ENCODE peak calls at places on chromosomes 11 and 22, in four cellular contexts. One of them, this sample, is unnamed. For H3K4me1 and H3K9me3, the result is how much of the 10 kb centered on the place peaks cover.

GRCh38 chr22:34902335-34902734 is 163.6 kb upstream of the ISX start:
- DNase-seq in heart left ventricle: no peak
- DNase-seq in testis: no peak
- DNase-seq in A549: no peak
- DNase-seq in this sample: no peak

GRCh38 chr11:6992457-6993431 is 27.4 kb downstream of the ZNF214 start:
- DNase-seq in heart left ventricle: no peak
- DNase-seq in testis: no peak
- DNase-seq in A549: no peak
- DNase-seq in this sample: no peak

GRCh38 chr11:114072978-114073377 is 13.5 kb downstream of the ZBTB16 start:
- DNase-seq in heart left ventricle: no peak
- DNase-seq in testis: no peak
- DNase-seq in A549: no peak
- DNase-seq in this sample: no peak

GRCh38 chr22:39991164-39991860 is 3.4 kb upstream of the FAM83F start:
- DNase-seq in heart left ventricle: no peak
- DNase-seq in testis: no peak
- DNase-seq in A549: no peak
- DNase-seq in this sample: no peak

GRCh38 chr22:32475428-32476010 is 908 bp downstream of the FBXO7 start:
- DNase-seq in heart left ventricle: peak
- DNase-seq in testis: peak
- DNase-seq in A549: no peak
- DNase-seq in this sample: peak

GRCh38 chr22:39254789-39255298 is 10.1 kb upstream of the PDGFB start:
- DNase-seq in heart left ventricle: peak
- DNase-seq in testis: no peak
- DNase-seq in A549: no peak
- DNase-seq in this sample: no peak

GRCh38 chr22:17913705-17914282 is 110.6 kb downstream of the MICAL3 start:
- DNase-seq in heart left ventricle: no peak
- DNase-seq in testis: no peak
- DNase-seq in A549: no peak
- DNase-seq in this sample: no peak

GRCh38 chr11:14288189-14288935 is 70.6 kb downstream of the RRAS2 start:
- DNase-seq in heart left ventricle: no peak
- DNase-seq in testis: no peak
- DNase-seq in A549: no peak
- DNase-seq in this sample: no peak

GRCh38 chr11:118607401-118608267 is at the start of gene PHLDB1:
- DNase-seq in heart left ventricle: peak
- DNase-seq in testis: peak
- DNase-seq in A549: peak
- DNase-seq in this sample: peak

GRCh38 chr11:117823294-117823940 is 1.1 kb downstream of the FXYD2 start:
- DNase-seq in heart left ventricle: peak
- DNase-seq in testis: peak
- DNase-seq in A549: no peak
- DNase-seq in this sample: peak

GRCh38 chr11:46348986-46349401 is 1.7 kb downstream of the DGKZ start:
- DNase-seq in heart left ventricle: no peak
- DNase-seq in testis: no peak
- DNase-seq in A549: no peak
- DNase-seq in this sample: no peak

GRCh38 chr11:18203723-18204122 is 31.1 kb downstream of the MRGPRX4 start:
- DNase-seq in heart left ventricle: no peak
- DNase-seq in testis: no peak
- DNase-seq in A549: peak
- DNase-seq in this sample: no peak

GRCh38 chr11:11789735-11790369 is 51.9 kb upstream of the USP47 start:
- DNase-seq in heart left ventricle: no peak
- DNase-seq in testis: peak
- DNase-seq in A549: peak
- DNase-seq in this sample: no peak

GRCh38 chr11:19511413-19512183 is 201.0 kb upstream of the NAV2 start:
- DNase-seq in heart left ventricle: no peak
- DNase-seq in testis: peak
- DNase-seq in A549: no peak
- DNase-seq in this sample: peak

GRCh38 chr11:120912504-120912903 is 111.4 kb upstream of the TBCEL start:
- DNase-seq in heart left ventricle: no peak
- DNase-seq in testis: no peak
- DNase-seq in A549: peak
- DNase-seq in this sample: no peak

GRCh38 chr22:33438273-33438672 is 380.1 kb upstream of the SYN3 start:
- DNase-seq in heart left ventricle: no peak
- DNase-seq in testis: no peak
- DNase-seq in A549: peak
- DNase-seq in this sample: peak

GRCh38 chr22:28349114-28349513 is 330.5 kb downstream of the TTC28 start:
- DNase-seq in heart left ventricle: no peak
- DNase-seq in testis: no peak
- DNase-seq in A549: no peak
- DNase-seq in this sample: no peak

GRCh38 chr11:23897453-23898289 is 599.2 kb upstream of the LUZP2 start:
- DNase-seq in heart left ventricle: no peak
- DNase-seq in testis: no peak
- DNase-seq in A549: no peak
- DNase-seq in this sample: no peak

GRCh38 chr11:66011239-66011784 is 496 bp upstream of the CST6 start:
- DNase-seq in heart left ventricle: no peak
- DNase-seq in testis: no peak
- DNase-seq in A549: no peak
- DNase-seq in this sample: no peak

GRCh38 chr11:64924910-64925284 is 408 bp downstream of the PPP2R5B start:
- DNase-seq in heart left ventricle: no peak
- DNase-seq in testis: no peak
- DNase-seq in A549: peak
- DNase-seq in this sample: peak

GRCh38 chr11:11408436-11409221 is 55.6 kb upstream of the CSNK2A3 start:
- DNase-seq in heart left ventricle: no peak
- DNase-seq in testis: peak
- DNase-seq in A549: no peak
- DNase-seq in this sample: peak

GRCh38 chr11:120608760-120609211 is 97.2 kb downstream of the GRIK4 start:
- DNase-seq in heart left ventricle: no peak
- DNase-seq in testis: no peak
- DNase-seq in A549: no peak
- DNase-seq in this sample: peak

GRCh38 chr11:110087820-110088534 is 5.2 kb upstream of the ZC3H12C start:
- DNase-seq in heart left ventricle: no peak
- DNase-seq in testis: no peak
- DNase-seq in A549: no peak
- DNase-seq in this sample: no peak

GRCh38 chr11:72241290-72241781 is 2.6 kb downstream of the PHOX2A start:
- DNase-seq in heart left ventricle: no peak
- DNase-seq in testis: no peak
- DNase-seq in A549: no peak
- DNase-seq in this sample: no peak

GRCh38 chr11:123186291-123186690 is 8.8 kb downstream of the CLMP start:
- DNase-seq in heart left ventricle: no peak
- DNase-seq in testis: no peak
- DNase-seq in A549: no peak
- DNase-seq in this sample: no peak
- H3K4me1 ChIP-seq in heart left ventricle: under half
- H3K4me1 ChIP-seq in testis: under half
- H3K4me1 ChIP-seq in A549: half or more
- H3K4me1 ChIP-seq in this sample: under half

DNA sequence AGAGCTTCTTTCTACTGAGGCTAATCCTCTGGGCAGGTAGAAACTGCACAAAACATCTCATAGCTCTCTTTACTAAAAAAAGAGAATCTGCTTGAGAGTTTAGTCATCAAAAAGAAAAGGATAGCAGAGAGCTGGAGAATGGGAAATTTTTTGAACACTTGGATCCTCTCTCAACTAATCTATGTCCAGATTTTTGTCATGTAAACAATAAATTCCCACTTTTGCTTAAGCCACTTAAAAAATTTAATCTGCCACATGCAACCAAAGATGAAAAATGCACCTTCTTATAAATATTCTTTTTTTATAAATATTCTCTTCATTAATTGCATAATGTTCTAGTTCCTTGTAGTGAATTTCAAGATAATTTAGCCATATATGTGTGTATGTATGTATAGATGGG is 10.5 kb downstream of the OR5D16 start:
- DNase-seq in heart left ventricle: no peak
- DNase-seq in testis: no peak
- DNase-seq in A549: no peak
- DNase-seq in this sample: no peak
- H3K9me3 ChIP-seq in heart left ventricle: under half
- H3K9me3 ChIP-seq in testis: under half
- H3K9me3 ChIP-seq in A549: under half
- H3K9me3 ChIP-seq in this sample: under half

GRCh38 chr11:76783294-76783900 is at the start of gene TSKU:
- DNase-seq in heart left ventricle: no peak
- DNase-seq in testis: no peak
- DNase-seq in A549: no peak
- DNase-seq in this sample: no peak
- TF ChIP-seq POLR2A in heart left ventricle: no peak
- TF ChIP-seq POLR2A in testis: no peak
- TF ChIP-seq POLR2A in A549: peak
- TF ChIP-seq POLR2A in this sample: no peak

DNA sequence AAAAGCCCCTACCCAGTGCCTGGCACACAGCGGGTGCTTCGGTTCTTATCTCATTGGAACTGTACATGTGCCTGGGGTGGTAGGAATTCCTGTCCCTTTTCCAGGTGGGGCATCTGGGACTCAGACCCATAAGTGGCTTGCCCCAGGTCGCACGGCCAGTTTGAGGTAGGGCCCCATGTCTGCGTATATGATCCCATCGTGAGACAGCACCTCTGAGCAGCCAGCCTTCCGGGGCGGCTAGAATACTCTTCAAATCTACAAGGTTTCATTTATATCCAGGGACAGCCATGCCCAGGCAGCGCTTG is 33.4 kb upstream of the SMIM38 start:
- DNase-seq in heart left ventricle: no peak
- DNase-seq in testis: no peak
- DNase-seq in A549: peak
- DNase-seq in this sample: no peak
- H3K4me1 ChIP-seq in heart left ventricle: under half
- H3K4me1 ChIP-seq in testis: under half
- H3K4me1 ChIP-seq in A549: under half
- H3K4me1 ChIP-seq in this sample: under half